ENCODE peak calls at places on chromosomes 3 and 15, in nine cellular contexts. M is mammary epithelial cell; F is bronchial epithelial cell; X is keratinocyte; B is tibial artery; S is CD8-positive, alpha-beta T cell; W is mesenchymal stem cell; C is ovary; I is tibial nerve. V is an unnamed sample.

GRCh38 chr3:40597441-40597840 is 72.7 kb downstream of the ZNF621 start:
- DNase-seq in C (no peak), X (no peak), W (no peak), F (peak), I (no peak), B (no peak), S (no peak), M (peak), V (no peak)

GRCh38 chr3:33884204-33884561 is 85.8 kb downstream of the PDCD6IP start:
- DNase-seq in F (no peak), S (no peak), M (no peak), W (no peak), I (no peak), X (no peak), B (no peak), C (no peak), V (peak)

GRCh38 chr15:100133001-100133400 is 208.8 kb downstream of the ADAMTS17 start:
- DNase-seq in W (no peak), X (no peak), S (no peak), M (no peak), I (no peak), B (no peak), F (no peak), C (no peak), V (no peak)

GRCh38 chr15:90396321-90396720 is 8.3 kb downstream of the IQGAP1 start:
- DNase-seq in F (no peak), M (no peak), S (no peak), W (no peak), C (no peak), I (no peak), X (no peak), B (no peak), V (no peak)

GRCh38 chr3:35393916-35394315 is 245.4 kb upstream of the ARPP21 start:
- DNase-seq in M (no peak), B (no peak), S (no peak), F (peak), C (no peak), W (no peak), X (no peak), I (no peak), V (peak)

GRCh38 chr15:35669457-35670045 is 123.6 kb upstream of the DPH6 start:
- DNase-seq in S (no peak), I (no peak), B (no peak), F (peak), M (peak), W (no peak), X (no peak), C (no peak), V (peak)

GRCh38 chr3:170132335-170132734 is 49.2 kb downstream of the PHC3 start:
- DNase-seq in S (no peak), C (no peak), W (no peak), M (no peak), B (no peak), F (no peak), X (no peak), I (no peak), V (no peak)

GRCh38 chr3:179149239-179149887 is 1.2 kb downstream of the PIK3CA start:
- DNase-seq in I (no peak), X (no peak), M (peak), C (peak), F (peak), W (peak), S (no peak), B (no peak), V (peak)

GRCh38 chr15:90529008-90529368 is 735 bp upstream of the CRTC3 start:
- DNase-seq in M (no peak), W (no peak), F (no peak), B (no peak), S (no peak), I (no peak), X (no peak), C (no peak), V (no peak)

GRCh38 chr15:92780816-92781215 is 119.3 kb upstream of the CHD2 start:
- DNase-seq in S (no peak), I (no peak), B (no peak), M (no peak), F (no peak), X (no peak), C (no peak), W (no peak), V (no peak)

DNA sequence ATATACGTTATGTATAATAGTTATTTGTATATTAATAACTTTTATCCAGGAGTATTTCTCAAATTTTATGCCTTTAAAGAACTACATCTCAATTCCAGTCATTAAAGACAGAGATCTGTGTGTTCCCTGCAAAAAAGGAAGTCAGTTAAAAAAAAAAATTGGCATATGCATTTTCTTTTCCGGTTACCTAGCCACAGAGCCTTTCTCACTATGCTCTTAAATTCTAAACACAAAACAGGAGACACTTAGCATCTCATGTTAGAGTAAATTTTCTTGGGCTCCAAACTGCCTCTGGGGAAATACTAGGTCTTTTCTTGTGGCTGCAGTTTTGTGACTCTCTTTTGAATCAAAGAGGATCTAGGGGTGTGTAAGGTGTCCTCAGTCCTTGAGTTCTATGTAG is 105.9 kb downstream of the KCNH8 start:
- DNase-seq in F (no peak), B (no peak), X (no peak), W (no peak), I (no peak), C (no peak), S (no peak), M (no peak), V (no peak)
- H3K4me3 ChIP-seq in F (no peak), B (no peak), X (no peak), W (no peak), I (no peak), C (no peak), S (no peak), M (no peak), V (no peak)

GRCh38 chr3:191428177-191428576 is 32.8 kb upstream of the PYDC2 start:
- DNase-seq in S (no peak), X (no peak), I (no peak), M (no peak), W (no peak), B (no peak), F (no peak), C (no peak), V (no peak)

GRCh38 chr3:191434036-191434435 is 26.9 kb upstream of the PYDC2 start:
- DNase-seq in I (no peak), B (no peak), W (no peak), X (no peak), C (no peak), F (no peak), M (no peak), S (no peak), V (no peak)

GRCh38 chr3:191431160-191431822 is 29.7 kb upstream of the PYDC2 start:
- DNase-seq in I (no peak), F (no peak), B (no peak), X (no peak), W (no peak), M (no peak), C (no peak), S (no peak), V (no peak)

GRCh38 chr3:191432162-191432561 is 28.8 kb upstream of the PYDC2 start:
- DNase-seq in M (no peak), W (no peak), C (no peak), S (no peak), B (no peak), F (no peak), I (no peak), X (no peak), V (no peak)

DNA sequence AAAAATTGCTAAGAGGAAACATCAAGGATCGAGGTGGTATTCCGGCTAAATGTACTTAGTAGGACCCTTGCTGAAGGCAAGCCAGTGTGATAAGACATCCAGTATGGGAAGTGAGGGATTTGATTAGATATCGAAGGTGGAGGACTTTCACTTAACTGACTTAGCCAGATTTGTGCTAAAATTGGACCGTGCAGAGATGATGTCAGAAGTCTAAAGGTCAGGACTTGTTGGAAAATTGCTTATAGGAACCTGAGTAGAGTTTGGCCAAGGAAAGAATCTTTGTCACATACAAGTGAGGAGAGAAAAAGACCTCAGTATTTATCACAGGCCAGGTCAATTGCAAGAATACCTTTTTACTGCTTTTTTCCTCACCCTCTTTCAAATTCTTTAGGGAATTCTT is 30.9 kb upstream of the PYDC2 start:
- DNase-seq in X (no peak), C (no peak), W (no peak), I (no peak), M (no peak), S (no peak), F (no peak), B (no peak), V (no peak)
- H3K4me3 ChIP-seq in X (no peak), C (no peak), W (no peak), I (no peak), M (no peak), S (no peak), F (no peak), B (no peak), V (no peak)

GRCh38 chr3:13408890-13409289 is 11.2 kb downstream of the NUP210 start:
- DNase-seq in M (no peak), C (no peak), W (no peak), X (no peak), F (no peak), B (no peak), S (no peak), I (no peak), V (no peak)

GRCh38 chr3:13411186-13411860 is 8.8 kb downstream of the NUP210 start:
- DNase-seq in W (no peak), B (no peak), S (no peak), M (no peak), C (no peak), F (no peak), I (no peak), X (no peak), V (no peak)

GRCh38 chr3:13416002-13416793 is 3.9 kb downstream of the NUP210 start:
- DNase-seq in W (no peak), C (no peak), S (no peak), F (no peak), X (no peak), I (no peak), B (no peak), M (no peak), V (no peak)

GRCh38 chr3:13415236-13416001 is 4.7 kb downstream of the NUP210 start:
- DNase-seq in F (no peak), X (no peak), W (no peak), I (no peak), B (no peak), S (no peak), M (no peak), C (no peak), V (no peak)

DNA sequence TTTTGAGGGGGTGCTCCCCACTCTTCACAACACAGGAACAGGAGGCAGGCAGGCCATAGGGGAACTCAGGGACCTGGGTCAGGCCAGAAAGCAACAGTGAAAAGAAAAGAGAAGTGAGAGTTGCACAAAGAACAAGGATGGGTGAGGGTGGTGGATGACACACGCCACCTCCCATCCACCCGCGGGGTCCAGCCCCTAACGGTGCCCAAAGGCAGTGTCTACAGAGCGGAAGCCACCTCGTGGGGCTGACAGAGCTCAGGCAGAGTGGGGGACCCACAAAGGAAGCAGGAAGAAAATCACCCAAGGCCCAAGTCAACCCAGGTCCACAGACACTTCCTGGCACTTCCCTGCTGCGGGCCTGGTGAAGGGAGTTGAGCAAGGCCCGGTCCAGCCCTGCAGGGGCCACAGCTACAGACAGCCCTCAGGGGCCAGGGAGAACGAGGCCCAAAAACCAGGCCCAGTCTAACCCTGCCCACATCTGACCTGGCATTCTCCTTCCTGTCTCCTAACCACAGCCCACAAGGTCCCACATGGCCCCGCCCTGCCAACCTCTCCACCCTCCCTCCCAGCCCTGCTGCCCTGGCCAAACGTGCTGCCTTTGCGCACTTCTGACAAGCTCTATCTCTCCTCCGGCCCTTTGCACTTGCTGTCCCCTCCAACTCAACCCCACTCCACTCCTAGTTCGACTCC is 5.9 kb downstream of the NUP210 start:
- DNase-seq in I (no peak), M (no peak), X (no peak), S (peak), F (no peak), C (no peak), B (no peak), W (no peak), V (no peak)
- H3K4me3 ChIP-seq in I (no peak), M (no peak), X (no peak), S (peak), F (no peak), C (no peak), B (no peak), W (no peak), V (no peak)

DNA sequence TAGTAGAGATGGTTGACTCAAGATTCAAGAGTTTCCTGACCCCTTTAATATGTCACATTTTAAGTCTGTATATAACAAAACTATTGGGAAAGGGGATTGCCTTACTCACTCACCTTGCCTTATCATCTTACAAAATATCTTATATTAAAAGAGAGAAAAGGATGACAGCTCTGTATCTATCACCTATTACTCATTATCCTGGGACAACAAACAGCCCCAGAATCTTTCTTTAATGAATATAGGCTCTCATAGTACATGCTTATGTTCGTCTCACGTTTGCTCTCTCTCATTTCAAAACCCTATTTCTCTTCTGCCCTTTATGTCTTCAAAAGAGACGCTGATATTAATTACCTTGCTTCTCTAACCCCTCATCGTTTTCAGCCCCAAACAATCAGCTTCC is 1023.4 kb upstream of the CFAP20DC start:
- DNase-seq in F (no peak), I (no peak), X (no peak), B (no peak), S (no peak), C (no peak), W (no peak), M (no peak), V (no peak)
- H3K4me3 ChIP-seq in F (no peak), I (no peak), X (no peak), B (no peak), S (no peak), C (no peak), W (no peak), M (no peak), V (no peak)

DNA sequence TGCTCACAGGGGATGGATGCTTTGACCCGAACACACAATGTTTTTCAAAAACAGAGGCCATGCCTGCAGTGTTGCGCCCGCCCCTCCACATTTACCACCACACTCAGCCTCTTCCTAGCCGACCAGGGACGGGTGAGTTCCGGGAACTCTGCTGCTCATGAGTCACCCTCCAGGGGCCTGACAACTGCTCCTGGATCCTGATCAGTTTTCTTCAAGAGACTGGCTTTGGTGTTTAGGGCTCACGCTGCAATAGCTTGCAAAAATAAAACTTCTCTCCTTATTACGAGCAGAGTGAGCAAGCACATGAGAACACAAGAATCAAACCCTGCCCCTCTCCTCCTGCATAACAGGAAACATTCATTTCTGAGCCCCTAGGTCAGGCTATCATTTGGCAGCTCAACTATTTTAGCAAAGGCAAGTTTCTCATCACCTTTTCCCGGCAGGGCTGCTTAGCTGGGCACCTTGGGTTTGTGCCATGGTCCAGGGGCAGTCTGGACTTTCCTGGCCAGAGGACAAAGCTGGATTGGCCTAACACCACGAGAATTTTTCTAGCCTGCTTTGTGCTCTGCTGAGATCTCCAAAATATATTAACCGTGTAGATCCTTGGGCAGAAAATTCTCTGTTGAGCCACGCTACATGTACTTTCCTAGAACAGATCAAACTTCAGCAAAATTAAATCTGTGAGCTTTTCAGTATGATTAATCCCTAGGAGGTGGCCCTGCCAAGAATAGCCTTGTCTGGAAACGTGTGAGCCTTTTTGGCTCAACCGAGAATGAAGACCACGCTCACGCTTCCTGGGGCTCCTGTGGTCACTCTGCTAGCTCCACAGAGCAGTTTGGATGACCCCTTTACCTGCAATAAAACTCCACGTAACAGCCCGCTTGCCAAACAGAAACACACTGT is 52.7 kb upstream of the SPATA12 start:
- DNase-seq in S (no peak), M (peak), C (peak), X (peak), B (peak), F (peak), W (peak), I (peak), V (peak)
- H3K4me3 ChIP-seq in S (no peak), M (no peak), C (no peak), X (peak), B (peak), F (no peak), W (peak), I (no peak), V (peak)

GRCh38 chr3:138390582-138390932 is 42.2 kb downstream of the MRAS start:
- DNase-seq in F (no peak), B (no peak), W (no peak), I (no peak), C (no peak), S (no peak), X (no peak), M (no peak), V (no peak)

GRCh38 chr3:138389144-138389601 is 40.8 kb downstream of the MRAS start:
- DNase-seq in W (no peak), I (no peak), X (no peak), F (no peak), M (no peak), C (peak), S (no peak), B (peak), V (no peak)

GRCh38 chr3:138394156-138394555 is 40.3 kb upstream of the ESYT3 start:
- DNase-seq in W (no peak), M (no peak), S (no peak), B (peak), C (no peak), I (no peak), X (no peak), F (no peak), V (no peak)

GRCh38 chr3:138384971-138385370 is 36.6 kb downstream of the MRAS start:
- DNase-seq in X (no peak), W (no peak), I (no peak), C (no peak), S (no peak), M (no peak), B (no peak), F (no peak), V (no peak)

DNA sequence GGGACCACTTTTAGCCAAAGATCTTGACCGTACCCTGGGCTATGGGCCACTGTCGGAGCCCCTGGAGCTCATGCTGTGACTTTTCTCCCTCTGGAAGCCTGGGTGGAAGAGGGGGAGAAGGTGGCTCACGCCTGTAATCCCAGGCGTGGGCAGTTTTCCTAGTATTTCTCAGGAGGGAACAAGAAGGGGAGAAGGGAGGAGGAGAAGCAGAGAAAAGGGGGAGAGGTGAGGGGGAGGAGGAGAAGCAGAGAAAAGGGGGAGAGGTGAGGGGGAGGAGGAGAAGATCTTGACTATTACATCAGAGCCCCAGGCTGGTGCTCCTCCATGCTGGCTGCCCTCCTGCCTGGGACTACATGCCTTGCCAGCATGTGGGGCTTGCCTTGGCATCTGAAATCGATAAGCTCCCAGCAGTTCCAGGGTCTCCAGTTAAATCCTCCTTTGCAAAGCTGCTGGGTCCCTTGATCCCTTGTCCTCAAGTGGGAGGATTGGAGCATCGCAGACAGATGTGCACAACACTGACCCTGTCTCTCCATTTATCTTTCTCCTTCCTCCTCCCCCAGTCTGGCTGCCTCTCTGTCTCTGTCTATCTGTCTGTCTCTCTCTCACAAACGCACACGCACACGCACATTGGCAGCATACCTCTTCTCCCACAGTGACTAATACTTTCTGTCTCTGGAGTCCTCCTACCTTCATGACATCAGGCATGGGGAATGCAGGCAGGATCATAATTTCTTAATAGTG is 41.6 kb downstream of the MRAS start:
- DNase-seq in B (peak), I (no peak), F (peak), M (peak), W (peak), S (no peak), C (peak), X (peak), V (peak)
- H3K4me3 ChIP-seq in B (no peak), I (no peak), F (no peak), M (no peak), W (peak), S (no peak), C (no peak), X (no peak), V (no peak)

GRCh38 chr3:5194341-5194740 is 6.8 kb downstream of the EDEM1 start:
- DNase-seq in C (no peak), M (no peak), S (no peak), B (no peak), W (peak), X (no peak), F (no peak), I (no peak), V (no peak)
- H3K4me3 ChIP-seq in C (no peak), M (no peak), S (no peak), B (no peak), W (no peak), X (no peak), F (no peak), I (no peak), V (no peak)

GRCh38 chr3:197746214-197746613 is 3.5 kb upstream of the FYTTD1 start:
- DNase-seq in I (no peak), F (no peak), C (no peak), S (no peak), W (no peak), X (no peak), B (no peak), M (no peak), V (no peak)
- H3K4me3 ChIP-seq in I (no peak), F (no peak), C (no peak), S (no peak), W (no peak), X (no peak), B (no peak), M (no peak), V (no peak)

V was measured in foreskin fibroblast.